ENCODE peak calls at places on chromosome 7, in ten cellular contexts. O is right lobe of liver, Z is ovary, W is A549, Y is osteoblast, M is thoracic aorta, U is IMR-90, L is GM20000, D is progenitor cell of endocrine pancreas, C is Calu3. A is an unnamed sample.

GRCh38 chr7:134473861-134474291 is 15.0 kb upstream of the AKR1B1 start:
- DNase-seq in L (no peak), M (no peak), Z (no peak), O (no peak), W (peak), U (peak), Y (peak), C (no peak), D (no peak), A (no peak)

GRCh38 chr7:50552921-50553320 is 12.3 kb downstream of the DDC start:
- DNase-seq in Z (peak), C (no peak), U (peak), O (no peak), M (no peak), L (no peak), W (no peak), D (peak), Y (no peak), A (peak)

GRCh38 chr7:26664735-26665420 is 199.5 kb downstream of the SKAP2 start:
- DNase-seq in L (no peak), C (peak), Y (no peak), O (no peak), W (no peak), D (no peak), Z (no peak), U (peak), M (no peak), A (peak)

GRCh38 chr7:5598261-5598761 is 174.7 kb upstream of the TNRC18 start:
- DNase-seq in D (no peak), Z (peak), W (peak), C (no peak), U (no peak), O (no peak), M (no peak), L (no peak), Y (peak), A (no peak)

GRCh38 chr7:156829669-156830336 is 63.2 kb downstream of the LMBR1 start:
- DNase-seq in D (no peak), Z (no peak), Y (no peak), U (no peak), C (no peak), W (no peak), L (no peak), M (no peak), O (no peak), A (no peak)

GRCh38 chr7:18638594-18639452 is 143.3 kb downstream of the HDAC9 start:
- DNase-seq in Z (peak), Y (no peak), U (peak), W (no peak), D (no peak), C (no peak), O (no peak), L (no peak), M (no peak), A (no peak)

GRCh38 chr7:131076032-131076431 is 251.6 kb upstream of the MKLN1 start:
- DNase-seq in W (no peak), D (no peak), Z (no peak), U (peak), L (no peak), C (no peak), O (no peak), Y (peak), M (no peak), A (no peak)

GRCh38 chr7:98864726-98865420 is 4.9 kb downstream of the TMEM130 start:
- DNase-seq in C (no peak), D (no peak), Z (no peak), U (no peak), Y (no peak), W (no peak), O (no peak), L (no peak), M (no peak), A (no peak)

GRCh38 chr7:49855281-49855980 is 82.0 kb downstream of the VWC2 start:
- DNase-seq in D (no peak), W (no peak), U (no peak), M (no peak), L (no peak), C (no peak), Y (no peak), Z (no peak), O (no peak), A (no peak)

GRCh38 chr7:17660116-17660515 is 280.2 kb downstream of the SNX13 start:
- DNase-seq in Z (no peak), Y (no peak), D (no peak), O (no peak), W (no peak), L (no peak), U (peak), C (no peak), M (no peak), A (no peak)

GRCh38 chr7:106824458-106824857 is 40.6 kb upstream of the PIK3CG start:
- DNase-seq in L (no peak), M (no peak), C (peak), D (no peak), U (peak), O (no peak), W (peak), Z (no peak), Y (peak), A (no peak)

GRCh38 chr7:102914585-102914984 is 1.8 kb downstream of the LRRC17 start:
- DNase-seq in W (no peak), L (no peak), U (peak), Y (no peak), D (no peak), C (no peak), Z (peak), M (peak), O (no peak), A (no peak)

GRCh38 chr7:22651534-22652243 is 75.3 kb upstream of the IL6 start:
- DNase-seq in D (no peak), C (peak), Z (no peak), M (no peak), U (peak), Y (peak), O (no peak), W (peak), L (no peak), A (no peak)

GRCh38 chr7:2971914-2972530 is 71.6 kb downstream of the CARD11 start:
- DNase-seq in M (no peak), U (no peak), L (peak), D (no peak), Y (no peak), Z (no peak), O (no peak), C (no peak), W (no peak), A (peak)

GRCh38 chr7:148761499-148762278 is 63.0 kb downstream of the CUL1 start:
- DNase-seq in C (no peak), W (no peak), D (no peak), M (no peak), Y (no peak), U (peak), L (no peak), O (no peak), Z (no peak), A (no peak)

GRCh38 chr7:122143376-122143750 is 686 bp downstream of the AASS start:
- DNase-seq in W (no peak), Y (peak), O (peak), D (peak), M (no peak), L (peak), U (peak), C (peak), Z (peak), A (peak)

GRCh38 chr7:118949031-118949430 is 724.5 kb downstream of the ANKRD7 start:
- DNase-seq in Z (no peak), U (peak), D (no peak), Y (no peak), M (no peak), O (no peak), L (no peak), C (no peak), W (no peak), A (no peak)

GRCh38 chr7:80361948-80362347 is 149.9 kb downstream of the GNAT3 start:
- DNase-seq in M (no peak), D (no peak), O (no peak), Z (no peak), C (no peak), W (no peak), L (no peak), U (no peak), Y (no peak), A (no peak)

GRCh38 chr7:42272793-42273665 is 36.0 kb upstream of the GLI3 start:
- DNase-seq in M (no peak), U (peak), W (no peak), D (no peak), O (no peak), Z (no peak), L (no peak), Y (peak), C (no peak), A (no peak)

GRCh38 chr7:134565643-134566136 is 16.8 kb downstream of the AKR1B15 start:
- DNase-seq in U (peak), D (no peak), C (no peak), Y (no peak), L (no peak), W (no peak), M (no peak), Z (no peak), O (no peak), A (no peak)

GRCh38 chr7:44650772-44651171 is 44.3 kb downstream of the OGDH start:
- DNase-seq in C (no peak), L (no peak), U (no peak), O (peak), W (no peak), D (no peak), Y (no peak), M (no peak), Z (peak), A (no peak)

GRCh38 chr7:141533149-141533949 is 17.9 kb upstream of the AGK start:
- DNase-seq in L (peak), Y (peak), M (no peak), Z (peak), W (peak), U (peak), C (peak), O (peak), D (peak), A (peak)

GRCh38 chr7:25901658-25902057 is 250.3 kb upstream of the NFE2L3 start:
- DNase-seq in M (no peak), Y (peak), C (no peak), U (no peak), O (no peak), Z (no peak), L (no peak), W (no peak), D (no peak), A (no peak)

GRCh38 chr7:28790467-28790866 is 167.7 kb downstream of the TRIL start:
- DNase-seq in O (no peak), D (no peak), Y (no peak), W (no peak), Z (no peak), C (no peak), U (no peak), M (no peak), L (no peak), A (no peak)

GRCh38 chr7:117012284-117013174 is 59.2 kb downstream of the ST7 start:
- DNase-seq in W (peak), O (no peak), M (no peak), Z (no peak), C (no peak), Y (no peak), L (no peak), U (peak), D (no peak), A (peak)
- TF ChIP-seq CTCF in W (peak), O (peak), M (peak), Z (no peak), C (no peak), Y (peak), L (no peak), U (peak), D (peak), A (peak)

GRCh38 chr7:95865716-95866371 is 93.5 kb downstream of the DYNC1I1 start:
- DNase-seq in Z (no peak), D (no peak), C (no peak), W (peak), U (peak), O (no peak), M (no peak), L (no peak), Y (no peak), A (peak)
- TF ChIP-seq CTCF in Z (no peak), D (peak), C (no peak), W (peak), U (peak), O (no peak), M (no peak), L (no peak), Y (peak), A (no peak)

DNA sequence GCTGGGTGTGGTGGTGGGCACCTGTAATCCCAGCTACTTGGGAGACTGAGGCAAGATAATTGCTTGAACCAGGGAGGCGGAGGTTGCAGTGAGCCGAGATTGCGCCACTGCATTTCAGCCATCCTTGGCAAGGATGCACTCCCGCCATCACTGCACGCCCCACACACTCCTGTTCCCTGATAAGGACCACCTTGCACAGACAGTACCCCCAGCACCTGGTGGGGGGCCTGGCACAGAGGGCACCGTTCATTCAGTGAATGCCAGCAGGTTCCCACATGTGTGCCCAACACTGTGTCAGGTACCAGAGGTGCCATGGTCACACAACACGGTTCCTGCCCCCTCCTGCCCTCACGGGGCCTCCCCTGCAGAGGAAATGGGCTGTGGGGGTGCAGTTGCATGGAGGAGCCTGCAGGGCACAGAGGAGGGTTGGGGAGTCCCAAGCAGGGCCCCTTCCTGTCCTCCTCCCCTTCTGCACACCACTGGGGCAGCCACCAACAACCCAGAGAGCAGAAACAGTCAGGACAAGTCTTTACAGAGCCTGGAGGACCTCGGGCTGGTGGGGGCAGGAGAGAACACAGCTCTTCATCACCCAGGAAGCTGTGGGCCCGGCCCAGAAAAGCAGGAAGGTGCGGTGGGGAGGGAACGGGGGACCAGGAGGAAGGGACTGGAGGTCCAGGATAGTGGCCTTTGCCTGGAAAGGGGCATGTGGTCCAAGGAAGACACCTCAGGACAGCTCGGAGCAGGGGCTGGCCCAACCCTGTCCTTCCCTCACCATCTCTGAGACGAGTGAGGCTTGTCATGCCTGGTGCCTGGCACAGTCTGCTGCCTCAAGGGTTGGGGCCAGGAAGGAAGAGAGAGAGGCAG is 7.1 kb downstream of the CRYGN start:
- DNase-seq in O (no peak), M (no peak), W (no peak), Y (peak), L (peak), C (no peak), U (no peak), D (no peak), Z (no peak), A (peak)
- TF ChIP-seq CTCF in O (no peak), M (no peak), W (no peak), Y (peak), L (no peak), C (peak), U (no peak), D (no peak), Z (no peak), A (peak)

GRCh38 chr7:143321734-143322133 is 5.8 kb downstream of the CLCN1 start:
- DNase-seq in Y (no peak), W (peak), M (no peak), D (no peak), L (no peak), U (no peak), Z (no peak), C (peak), O (peak), A (no peak)
- TF ChIP-seq CTCF in Y (peak), W (peak), M (no peak), D (no peak), L (no peak), U (no peak), Z (no peak), C (peak), O (peak), A (no peak)

GRCh38 chr7:123770378-123770777 is 21.6 kb upstream of the WASL start:
- DNase-seq in M (no peak), Z (no peak), D (no peak), L (peak), W (peak), O (no peak), U (no peak), C (peak), Y (peak), A (peak)

GRCh38 chr7:123772652-123773051 is 23.8 kb upstream of the WASL start:
- DNase-seq in O (no peak), W (no peak), C (no peak), D (no peak), M (no peak), L (no peak), U (no peak), Z (no peak), Y (no peak), A (no peak)

GRCh38 chr7:123769371-123769770 is 20.6 kb upstream of the WASL start:
- DNase-seq in M (no peak), L (no peak), U (peak), C (peak), Z (no peak), D (no peak), Y (peak), W (peak), O (peak), A (no peak)

GRCh38 chr7:123771846-123772245 is 23.0 kb upstream of the WASL start:
- DNase-seq in L (no peak), C (no peak), O (no peak), U (no peak), W (no peak), Z (no peak), M (no peak), D (no peak), Y (no peak), A (no peak)

DNA sequence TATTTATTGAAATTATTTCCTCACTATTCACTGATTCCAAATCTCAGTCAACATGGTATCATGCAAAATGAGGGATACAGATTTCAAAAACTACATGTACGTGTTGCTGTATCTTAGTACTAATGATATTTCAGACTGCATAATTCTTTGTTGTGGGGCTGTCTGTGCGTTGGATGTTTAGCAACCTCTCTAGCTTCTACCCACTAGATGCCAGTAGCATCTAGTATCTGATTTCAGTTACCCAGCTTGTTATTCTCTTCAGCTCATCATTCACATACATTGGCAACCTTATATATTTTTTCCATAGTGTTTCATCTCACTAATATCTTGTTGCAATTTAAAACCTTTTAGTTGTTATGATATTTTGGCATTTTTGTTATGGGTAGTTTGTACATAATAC is 22.5 kb upstream of the WASL start:
- DNase-seq in D (no peak), C (no peak), L (no peak), M (no peak), U (no peak), Y (no peak), Z (no peak), W (no peak), O (no peak), A (no peak)
- TF ChIP-seq CTCF in D (no peak), C (no peak), L (no peak), M (no peak), U (no peak), Y (no peak), Z (no peak), W (peak), O (no peak), A (no peak)

GRCh38 chr7:101869026-101869900 is 51.8 kb downstream of the CUX1 start:
- DNase-seq in U (no peak), O (no peak), L (no peak), D (no peak), W (no peak), Y (no peak), C (no peak), M (no peak), Z (no peak), A (no peak)

GRCh38 chr7:101871351-101871750 is 53.9 kb downstream of the CUX1 start:
- DNase-seq in U (no peak), M (no peak), D (no peak), L (no peak), O (no peak), W (no peak), Z (no peak), Y (no peak), C (no peak), A (no peak)

GRCh38 chr7:101869901-101870290 is 52.5 kb downstream of the CUX1 start:
- DNase-seq in Z (no peak), D (no peak), U (no peak), W (no peak), M (no peak), O (no peak), C (no peak), Y (no peak), L (no peak), A (no peak)

GRCh38 chr7:101868191-101868950 is 50.9 kb downstream of the CUX1 start:
- DNase-seq in L (no peak), C (no peak), D (no peak), Z (no peak), O (no peak), U (no peak), M (no peak), W (no peak), Y (no peak), A (no peak)

DNA sequence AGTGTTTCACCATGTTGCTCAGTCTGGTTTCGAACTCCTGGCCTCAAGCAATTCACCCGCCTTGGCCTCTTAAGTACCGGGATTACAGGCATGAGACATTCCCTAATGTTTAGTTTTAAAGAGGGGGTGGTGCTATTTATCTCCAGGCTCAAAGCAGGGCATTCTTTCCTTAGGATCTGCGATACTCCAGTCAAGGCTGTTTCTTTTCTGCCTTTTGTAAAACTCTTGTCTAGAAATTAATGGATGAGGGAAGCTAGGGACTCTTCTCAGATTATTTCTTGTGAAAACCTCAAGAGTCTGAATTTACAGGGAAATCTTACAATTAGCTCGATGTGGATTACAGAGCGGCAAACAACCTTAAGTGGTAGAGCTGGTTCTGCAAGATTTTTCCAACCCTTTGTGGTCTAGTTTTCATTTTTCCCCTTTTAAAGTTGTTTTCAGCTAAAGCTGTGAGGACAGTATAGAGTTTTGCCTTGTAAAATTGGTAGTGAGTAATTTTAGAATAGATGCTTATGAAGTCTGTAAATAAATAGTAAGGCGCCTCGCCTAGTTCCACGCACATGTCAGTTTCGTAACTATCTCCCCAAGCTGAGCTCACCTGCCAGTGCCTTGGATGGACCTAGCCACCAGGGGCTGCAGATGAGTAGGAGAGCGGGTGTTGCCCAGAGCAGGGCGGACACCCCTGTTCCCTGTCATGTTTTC is 53.1 kb downstream of the CUX1 start:
- DNase-seq in U (peak), O (no peak), D (no peak), L (peak), W (peak), Z (no peak), C (peak), M (no peak), Y (no peak), A (no peak)
- TF ChIP-seq CTCF in U (peak), O (no peak), D (peak), L (peak), W (peak), Z (no peak), C (peak), M (no peak), Y (no peak), A (no peak)